ENCODE peak calls at places on chromosomes 6 and 20, in eight cellular contexts. G is naive thymus-derived CD4-positive, alpha-beta T cell; C is ovary; V is A673; D is sigmoid colon; T is CD8-positive, alpha-beta memory T cell; X is aorta; O is upper lobe of right lung. P is an unnamed sample.

GRCh38 chr6:4402477-4402976 is 267.2 kb upstream of the ECI2 start:
- DNase-seq in G (no peak), C (no peak), V (no peak), D (no peak), T (no peak), X (no peak), O (no peak), P (peak; percentile 73)

GRCh38 chr6:20440291-20440690 is 38.6 kb downstream of the E2F3 start:
- DNase-seq in G (no peak), C (no peak), V (no peak), D (no peak), T (no peak), X (no peak), O (no peak), P (no peak)

GRCh38 chr6:55882731-55883595 is 7.6 kb upstream of the BMP5 start:
- DNase-seq in G (no peak), C (no peak), V (peak; percentile 63), D (no peak), T (no peak), X (no peak), O (no peak), P (peak; percentile 57)

GRCh38 chr6:107235521-107235920 is 120.2 kb upstream of the BEND3 start:
- DNase-seq in G (no peak), C (no peak), V (no peak), D (no peak), T (no peak), X (no peak), O (no peak), P (no peak)

GRCh38 chr20:14148042-14148441 is 152.7 kb downstream of the MACROD2 start:
- DNase-seq in G (no peak), C (no peak), V (no peak), D (no peak), T (no peak), X (no peak), O (no peak), P (no peak)

GRCh38 chr6:116545661-116546060 is at the start of gene TRAPPC3L:
- DNase-seq in G (no peak), C (no peak), V (no peak), D (no peak), T (no peak), X (no peak), O (no peak), P (no peak)

GRCh38 chr20:49831022-49831769 is 18.6 kb downstream of the SLC9A8 start:
- DNase-seq in G (no peak), C (no peak), V (no peak), D (no peak), T (no peak), X (no peak), O (no peak), P (no peak)

GRCh38 chr20:62776692-62777527 is 19.4 kb upstream of the MRGBP start:
- DNase-seq in G (peak; percentile 70), C (no peak), V (peak; percentile 81), D (no peak), T (peak; percentile 51), X (no peak), O (no peak), P (no peak)

GRCh38 chr20:32727663-32728062 is 15.6 kb downstream of the COMMD7 start:
- DNase-seq in G (no peak), C (no peak), V (no peak), D (no peak), T (no peak), X (peak; percentile 80), O (no peak), P (no peak)

GRCh38 chr20:24909086-24909780 is 39.8 kb upstream of the CST7 start:
- DNase-seq in G (no peak), C (no peak), V (no peak), D (no peak), T (no peak), X (no peak), O (peak; percentile 56), P (no peak)

GRCh38 chr6:3776881-3777507 is 25.5 kb upstream of the PXDC1 start:
- DNase-seq in G (no peak), C (no peak), V (no peak), D (no peak), T (no peak), X (no peak), O (no peak), P (no peak)

GRCh38 chr6:1630771-1631217 is 21.1 kb downstream of the FOXC1 start:
- DNase-seq in G (no peak), C (no peak), V (no peak), D (peak; percentile 28), T (no peak), X (no peak), O (no peak), P (no peak)

GRCh38 chr20:63574156-63574828 is at the start of gene HELZ2:
- DNase-seq in G (peak; percentile 44), C (peak; percentile 82), V (peak; percentile 84), D (peak; percentile 90), T (peak; percentile 66), X (peak; percentile 92), O (peak; percentile 89), P (peak; percentile 87)

GRCh38 chr20:825710-826421 is 7.6 kb upstream of the FAM110A start:
- DNase-seq in G (no peak), C (no peak), V (no peak), D (peak; percentile 26), T (no peak), X (no peak), O (peak; percentile 29), P (no peak)

GRCh38 chr6:87172292-87172691 is 16.9 kb downstream of the ZNF292 start:
- DNase-seq in G (no peak), C (no peak), V (no peak), D (no peak), T (no peak), X (no peak), O (no peak), P (no peak)

GRCh38 chr6:125095501-125096301 is 57.9 kb upstream of the TPD52L1 start:
- DNase-seq in G (no peak), C (no peak), V (no peak), D (no peak), T (no peak), X (no peak), O (no peak), P (no peak)

GRCh38 chr6:158561247-158561884 is 1.5 kb downstream of the TMEM181 start:
- DNase-seq in G (no peak), C (no peak), V (no peak), D (no peak), T (no peak), X (peak; percentile 48), O (no peak), P (peak; percentile 18)
- H3K27ac ChIP-seq in G (peak overlapping the region; percentile 94), C (no peak overlapping the region), V (peak overlapping the region; percentile 90), D (no peak overlapping the region), T (peak overlapping the region; percentile 79), X (no peak overlapping the region), O (peak overlapping the region; percentile 86), P (no peak overlapping the region)

GRCh38 chr20:40108321-40108720 is 580.7 kb downstream of the MAFB start:
- DNase-seq in G (no peak), C (no peak), V (no peak), D (no peak), T (no peak), X (no peak), O (no peak), P (no peak)

GRCh38 chr20:40110241-40110910 is 578.7 kb downstream of the MAFB start:
- DNase-seq in G (no peak), C (no peak), V (no peak), D (no peak), T (no peak), X (no peak), O (no peak), P (no peak)

DNA sequence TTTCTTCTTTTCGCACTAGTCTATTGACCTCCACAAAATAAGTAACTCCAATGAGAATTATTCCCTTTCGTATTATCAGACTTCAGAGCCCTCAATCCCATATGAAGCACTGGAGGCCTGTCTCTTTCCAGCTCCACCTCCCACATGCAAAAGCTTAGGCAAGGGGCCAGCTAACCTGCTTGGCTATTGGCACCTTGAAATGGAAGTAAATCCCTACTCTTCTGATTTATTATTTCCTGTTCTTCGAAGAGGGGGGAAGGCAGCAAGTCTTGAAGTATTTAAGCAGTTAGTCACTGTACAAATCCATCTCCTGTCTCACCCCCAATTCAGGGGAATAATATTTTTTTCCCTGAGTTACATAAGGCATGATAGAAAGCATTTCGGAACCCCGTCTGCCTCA is 577.8 kb downstream of the MAFB start:
- DNase-seq in G (no peak), C (no peak), V (peak; percentile 21), D (no peak), T (no peak), X (no peak), O (no peak), P (no peak)
- H3K9me3 ChIP-seq in G (no peaks in the 10 kb centered on the region), C (no peaks in the 10 kb centered on the region), V (no peaks in the 10 kb centered on the region), D (no peaks in the 10 kb centered on the region), T (no peaks in the 10 kb centered on the region), X (no peaks in the 10 kb centered on the region), O (no peaks in the 10 kb centered on the region), P (no peaks in the 10 kb centered on the region)

GRCh38 chr6:88808381-88808780 is 155.0 kb downstream of the RNGTT start:
- DNase-seq in G (no peak), C (no peak), V (no peak), D (no peak), T (no peak), X (no peak), O (no peak), P (no peak)
- H3K4me1 ChIP-seq in G (no peaks in the 10 kb centered on the region), C (no peaks in the 10 kb centered on the region), V (no peaks in the 10 kb centered on the region), D (no peaks in the 10 kb centered on the region), T (no peaks in the 10 kb centered on the region), X (no peaks in the 10 kb centered on the region), O (no peaks in the 10 kb centered on the region), P (no peaks in the 10 kb centered on the region)

GRCh38 chr6:139265512-139266190 is 26.1 kb downstream of the TXLNB start:
- DNase-seq in G (no peak), C (no peak), V (no peak), D (no peak), T (no peak), X (no peak), O (no peak), P (no peak)

GRCh38 chr6:139257821-139258398 is 33.9 kb downstream of the TXLNB start:
- DNase-seq in G (no peak), C (no peak), V (no peak), D (no peak), T (no peak), X (no peak), O (no peak), P (no peak)

GRCh38 chr6:139257291-139257690 is 34.5 kb downstream of the TXLNB start:
- DNase-seq in G (no peak), C (no peak), V (no peak), D (no peak), T (no peak), X (no peak), O (no peak), P (no peak)

DNA sequence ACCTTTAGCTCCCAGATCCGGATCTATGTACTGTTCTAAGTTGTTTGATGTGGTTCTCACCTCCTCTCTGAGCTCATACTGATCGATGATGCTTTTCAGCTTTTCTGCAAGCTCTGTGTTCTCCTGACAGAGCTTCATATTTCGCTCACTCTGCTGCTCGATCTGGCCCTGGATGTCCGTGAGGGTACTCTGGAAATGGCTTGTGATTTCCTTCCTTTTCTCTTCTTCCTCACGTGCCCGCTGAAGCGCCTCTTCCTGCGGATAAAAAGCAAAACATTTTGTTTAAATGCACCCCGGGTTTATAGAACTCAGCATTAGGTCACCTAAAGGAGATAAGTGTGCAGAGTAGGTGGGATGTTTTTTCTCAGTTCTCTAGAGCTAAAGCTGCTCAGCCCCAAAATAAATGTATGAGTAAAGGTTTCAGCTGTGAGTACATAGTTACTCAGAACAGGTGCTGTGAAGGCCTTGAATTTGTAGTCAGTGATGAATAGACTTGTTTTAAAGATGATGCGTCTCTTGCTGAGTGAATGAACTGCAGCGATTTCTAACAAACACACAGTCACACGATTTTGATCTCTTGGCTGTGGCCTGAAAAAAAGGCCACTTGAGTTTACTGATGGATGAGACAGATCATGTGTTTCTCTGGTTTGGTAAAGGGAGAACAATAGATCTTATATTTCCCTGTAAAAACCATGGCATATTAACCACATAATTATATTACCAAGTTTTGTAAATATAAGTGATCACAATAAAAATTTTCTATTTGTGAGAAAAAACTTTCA is 29.1 kb downstream of the TXLNB start:
- DNase-seq in G (peak; percentile 54), C (no peak), V (no peak), D (no peak), T (peak; percentile 53), X (no peak), O (no peak), P (no peak)
- H3K27ac ChIP-seq in G (peak overlapping the region; percentile 14), C (no peak overlapping the region), V (no peak overlapping the region), D (no peak overlapping the region), T (no peak overlapping the region), X (no peak overlapping the region), O (no peak overlapping the region), P (no peak overlapping the region)